ENCODE peak calls at places on chromosomes 2 and 18, in five cellular contexts. U, T, V, P and K are unnamed samples.

GRCh38 chr2:9004338-9005204 is 1.1 kb upstream of the MBOAT2 start:
- DNase-seq in U (no peak), T (peak), V (no peak), P (no peak), K (no peak)

GRCh38 chr18:70299393-70299792 is 10.5 kb downstream of the SOCS6 start:
- DNase-seq in U (no peak), T (no peak), V (no peak), P (no peak), K (no peak)

GRCh38 chr2:174683392-174683759 is 80.9 kb downstream of the CHRNA1 start:
- DNase-seq in U (peak), T (peak), V (no peak), P (no peak), K (no peak)

GRCh38 chr2:49935456-49935855 is 781.1 kb upstream of the FSHR start:
- DNase-seq in U (no peak), T (no peak), V (no peak), P (no peak), K (no peak)

GRCh38 chr2:84846732-84847131 is 34.2 kb downstream of the TRABD2A start:
- DNase-seq in U (no peak), T (peak), V (no peak), P (peak), K (no peak)

GRCh38 chr2:174563530-174564282 is 33.9 kb downstream of the WIPF1 start:
- DNase-seq in U (no peak), T (no peak), V (no peak), P (no peak), K (no peak)

GRCh38 chr2:72934683-72935610 is 17.6 kb downstream of the EMX1 start:
- DNase-seq in U (no peak), T (no peak), V (peak), P (peak), K (no peak)

GRCh38 chr2:182824056-182824758 is 42.2 kb downstream of the FRZB start:
- DNase-seq in U (no peak), T (no peak), V (no peak), P (no peak), K (no peak)

GRCh38 chr2:109326306-109326705 is 197.3 kb downstream of the SH3RF3 start:
- DNase-seq in U (no peak), T (no peak), V (no peak), P (no peak), K (no peak)

GRCh38 chr2:174764281-174765063 is at the start of gene CHRNA1:
- DNase-seq in U (no peak), T (peak), V (no peak), P (no peak), K (no peak)

GRCh38 chr2:96526101-96526591 is 10.4 kb upstream of the ARID5A start:
- DNase-seq in U (no peak), T (no peak), V (no peak), P (no peak), K (no peak)

GRCh38 chr18:13216732-13217465 is 1.7 kb upstream of the LDLRAD4 start:
- DNase-seq in U (peak), T (peak), V (no peak), P (peak), K (no peak)

GRCh38 chr2:234768608-234769196 is 183.1 kb upstream of the SH3BP4 start:
- DNase-seq in U (no peak), T (peak), V (no peak), P (no peak), K (no peak)

GRCh38 chr2:7758065-7758759 is 841.0 kb downstream of the RNF144A start:
- DNase-seq in U (no peak), T (peak), V (no peak), P (no peak), K (no peak)

GRCh38 chr2:201715459-201715858 is 17.0 kb upstream of the MPP4 start:
- DNase-seq in U (no peak), T (no peak), V (no peak), P (peak), K (no peak)

GRCh38 chr2:71578665-71579371 is 125.5 kb downstream of the DYSF start:
- DNase-seq in U (no peak), T (peak), V (no peak), P (no peak), K (no peak)

GRCh38 chr2:207330912-207331311 is 165.2 kb upstream of the KLF7 start:
- DNase-seq in U (no peak), T (peak), V (peak), P (no peak), K (no peak)

GRCh38 chr2:196836440-196836839 is 27.3 kb upstream of the C2orf66 start:
- DNase-seq in U (no peak), T (peak), V (no peak), P (no peak), K (no peak)

GRCh38 chr2:45014016-45014702 is 4.9 kb upstream of the SIX2 start:
- DNase-seq in U (no peak), T (peak), V (no peak), P (no peak), K (no peak)

GRCh38 chr18:666628-667027 is 9.2 kb downstream of the TYMS start:
- DNase-seq in U (no peak), T (no peak), V (no peak), P (no peak), K (no peak)

GRCh38 chr18:49016648-49017539 is 66.1 kb upstream of the SMAD7 start:
- DNase-seq in U (peak), T (peak), V (peak), P (peak), K (no peak)

DNA sequence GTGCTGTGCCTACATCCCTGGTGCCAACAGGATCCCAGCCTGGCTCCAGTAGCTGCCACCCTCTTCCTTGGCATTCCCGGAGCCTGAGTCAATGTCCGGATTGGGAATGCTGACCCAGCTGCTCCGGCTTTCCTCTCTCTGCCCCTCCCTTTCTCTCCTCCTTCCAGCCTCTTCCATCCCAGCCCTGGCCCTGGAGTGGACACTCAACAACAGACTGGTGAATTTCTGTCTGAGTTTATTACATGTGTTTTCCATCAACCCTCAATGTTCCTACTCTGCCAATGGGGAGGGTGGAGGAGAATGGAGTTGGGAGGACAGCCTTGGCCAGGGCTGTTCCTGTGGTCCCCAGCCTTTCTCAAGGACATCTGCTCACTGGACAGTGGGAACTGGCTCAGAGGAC is 917 bp upstream of the PRKAG3 start:
- DNase-seq in U (no peak), T (no peak), V (no peak), P (no peak), K (no peak)
- H3K4me3 ChIP-seq in U (no peak), T (no peak), V (no peak), P (no peak), K (no peak)

DNA sequence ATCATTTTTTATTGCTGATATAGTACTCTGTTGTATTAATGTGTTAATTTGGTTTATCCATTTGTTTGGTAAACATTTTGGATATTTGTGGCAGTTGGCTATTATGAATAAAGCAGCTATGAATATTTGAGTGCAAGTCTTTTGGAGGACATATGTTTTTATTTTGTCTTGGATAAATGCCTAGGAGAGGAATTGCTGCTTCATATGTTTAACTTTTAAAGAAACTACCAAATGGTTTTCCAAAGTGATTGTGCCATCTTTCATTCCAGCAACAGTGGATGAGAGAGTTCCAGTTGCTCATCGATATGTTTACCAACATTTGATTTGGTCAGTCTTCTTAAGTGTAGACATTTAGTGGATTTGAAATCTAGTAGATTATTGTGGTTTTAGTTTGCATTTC is 51.8 kb downstream of the MERTK start:
- DNase-seq in U (no peak), T (no peak), V (no peak), P (no peak), K (no peak)
- H3K27ac ChIP-seq in U (no peak), T (no peak), V (no peak), P (no peak), K (no peak)

GRCh38 chr18:80247403-80247916 is at the start of gene PARD6G:
- DNase-seq in U (peak), T (peak), V (peak), P (peak), K (no peak)

GRCh38 chr18:80244956-80245730 is 2.2 kb downstream of the PARD6G start:
- DNase-seq in U (no peak), T (no peak), V (no peak), P (no peak), K (no peak)

GRCh38 chr18:80244167-80244566 is 3.1 kb downstream of the PARD6G start:
- DNase-seq in U (no peak), T (no peak), V (no peak), P (no peak), K (no peak)

GRCh38 chr18:80246656-80247402 is 485 bp downstream of the PARD6G start:
- DNase-seq in U (peak), T (peak), V (no peak), P (no peak), K (no peak)

GRCh38 chr18:80245781-80246655 is 1.3 kb downstream of the PARD6G start:
- DNase-seq in U (peak), T (peak), V (no peak), P (no peak), K (no peak)
- H3K9ac ChIP-seq in U (peak), T (no peak), V (peak), P (no peak), K (no peak)

DNA sequence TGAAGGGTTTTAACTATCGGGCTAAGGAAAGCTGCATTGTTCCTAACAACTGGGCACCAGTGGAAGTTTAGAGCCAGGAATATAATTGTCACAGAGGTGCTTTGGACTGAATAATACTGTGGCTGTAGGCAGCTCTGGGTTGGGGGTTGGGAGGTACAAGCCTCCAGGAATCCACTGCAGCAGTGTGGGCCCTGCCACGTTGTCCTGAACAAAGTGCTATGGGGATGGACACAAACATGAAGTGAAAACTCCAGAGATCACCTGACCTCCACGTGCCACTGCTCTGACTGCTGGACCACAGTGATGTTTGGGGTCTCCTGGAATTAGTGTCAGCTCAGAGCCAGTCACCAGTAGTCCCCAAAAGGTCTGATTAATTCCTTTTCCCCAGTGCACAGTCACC is 110.9 kb downstream of the BCL2 start:
- DNase-seq in U (no peak), T (no peak), V (no peak), P (no peak), K (no peak)
- H3K4me3 ChIP-seq in U (no peak), T (no peak), V (no peak), P (no peak), K (no peak)

DNA sequence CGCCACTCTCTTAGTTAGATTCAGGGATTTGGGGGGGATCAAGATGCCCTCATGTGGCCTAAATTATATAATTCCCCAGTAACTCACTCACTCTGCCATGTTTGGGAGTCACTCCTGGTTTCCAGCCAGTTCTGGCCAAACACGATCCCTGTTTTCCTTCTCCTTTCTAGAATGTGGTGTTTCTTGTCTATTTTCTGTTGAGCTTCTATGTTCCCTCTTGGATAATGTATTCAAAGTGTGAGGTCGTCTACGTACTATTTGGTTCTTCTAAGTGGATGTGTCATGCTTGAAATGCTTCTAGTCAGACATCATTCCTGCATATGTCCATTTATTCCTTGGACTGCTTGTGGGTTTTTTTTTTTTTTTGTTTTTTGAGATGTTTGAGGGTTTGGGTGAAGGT is 415.0 kb upstream of the SYT4 start:
- DNase-seq in U (no peak), T (peak), V (no peak), P (no peak), K (no peak)
- H3K27ac ChIP-seq in U (no peak), T (no peak), V (no peak), P (no peak), K (no peak)

GRCh38 chr2:54579682-54580349 is 123.7 kb downstream of the SPTBN1 start:
- DNase-seq in U (no peak), T (no peak), V (no peak), P (peak), K (no peak)

GRCh38 chr2:54577944-54578667 is 122.0 kb downstream of the SPTBN1 start:
- DNase-seq in U (no peak), T (no peak), V (no peak), P (no peak), K (no peak)

GRCh38 chr2:54577035-54577434 is 120.9 kb downstream of the SPTBN1 start:
- DNase-seq in U (no peak), T (no peak), V (no peak), P (peak), K (no peak)

GRCh38 chr2:54579061-54579681 is 123.0 kb downstream of the SPTBN1 start:
- DNase-seq in U (no peak), T (no peak), V (no peak), P (no peak), K (no peak)

GRCh38 chr2:54578668-54579045 is 122.5 kb downstream of the SPTBN1 start:
- DNase-seq in U (no peak), T (no peak), V (no peak), P (no peak), K (no peak)
- H3K9ac ChIP-seq in U (no peak), T (no peak), V (no peak), P (peak), K (no peak)